ENCODE peak calls at places on chromosomes 5 and 9, in nine cellular contexts. One of them, this sample, is unnamed.

GRCh38 chr5:132067451-132067850 is 6.1 kb upstream of the CSF2 start:
- DNase-seq in upper lobe of right lung: no peak
- DNase-seq in body of pancreas: no peak
- DNase-seq in breast epithelium: no peak
- DNase-seq in AG10803: no peak
- DNase-seq in AG09309: no peak
- DNase-seq in heart left ventricle: no peak
- DNase-seq in transverse colon: no peak
- DNase-seq in choroid plexus epithelial cell: no peak
- DNase-seq in this sample: no peak

GRCh38 chr5:76960004-76960625 is 7.3 kb downstream of the CRHBP start:
- DNase-seq in upper lobe of right lung: no peak
- DNase-seq in body of pancreas: no peak
- DNase-seq in breast epithelium: no peak
- DNase-seq in AG10803: no peak
- DNase-seq in AG09309: no peak
- DNase-seq in heart left ventricle: no peak
- DNase-seq in transverse colon: no peak
- DNase-seq in choroid plexus epithelial cell: peak
- DNase-seq in this sample: no peak

GRCh38 chr9:106019017-106019692 is 324.8 kb downstream of the TMEM38B start:
- DNase-seq in upper lobe of right lung: no peak
- DNase-seq in body of pancreas: no peak
- DNase-seq in breast epithelium: no peak
- DNase-seq in AG10803: no peak
- DNase-seq in AG09309: no peak
- DNase-seq in heart left ventricle: peak
- DNase-seq in transverse colon: no peak
- DNase-seq in choroid plexus epithelial cell: no peak
- DNase-seq in this sample: no peak

GRCh38 chr5:150624334-150625163 is 15.9 kb upstream of the SYNPO start:
- DNase-seq in upper lobe of right lung: no peak
- DNase-seq in body of pancreas: peak
- DNase-seq in breast epithelium: no peak
- DNase-seq in AG10803: no peak
- DNase-seq in AG09309: no peak
- DNase-seq in heart left ventricle: peak
- DNase-seq in transverse colon: peak
- DNase-seq in choroid plexus epithelial cell: no peak
- DNase-seq in this sample: no peak

GRCh38 chr9:35828716-35829083 is at the start of gene FAM221B:
- DNase-seq in upper lobe of right lung: no peak
- DNase-seq in body of pancreas: peak
- DNase-seq in breast epithelium: peak
- DNase-seq in AG10803: no peak
- DNase-seq in AG09309: no peak
- DNase-seq in heart left ventricle: peak
- DNase-seq in transverse colon: peak
- DNase-seq in choroid plexus epithelial cell: no peak
- DNase-seq in this sample: no peak

GRCh38 chr5:62257018-62257367 is 49.0 kb upstream of the KIF2A start:
- DNase-seq in upper lobe of right lung: no peak
- DNase-seq in body of pancreas: no peak
- DNase-seq in breast epithelium: no peak
- DNase-seq in AG10803: no peak
- DNase-seq in AG09309: no peak
- DNase-seq in heart left ventricle: no peak
- DNase-seq in transverse colon: no peak
- DNase-seq in choroid plexus epithelial cell: no peak
- DNase-seq in this sample: no peak

GRCh38 chr5:118249386-118249785 is 739.0 kb downstream of the DTWD2 start:
- DNase-seq in upper lobe of right lung: no peak
- DNase-seq in body of pancreas: no peak
- DNase-seq in breast epithelium: no peak
- DNase-seq in AG10803: no peak
- DNase-seq in AG09309: no peak
- DNase-seq in heart left ventricle: no peak
- DNase-seq in transverse colon: no peak
- DNase-seq in choroid plexus epithelial cell: no peak
- DNase-seq in this sample: no peak

GRCh38 chr9:98406469-98406868 is 151.0 kb upstream of the TBC1D2 start:
- DNase-seq in upper lobe of right lung: peak
- DNase-seq in body of pancreas: no peak
- DNase-seq in breast epithelium: no peak
- DNase-seq in AG10803: no peak
- DNase-seq in AG09309: no peak
- DNase-seq in heart left ventricle: no peak
- DNase-seq in transverse colon: no peak
- DNase-seq in choroid plexus epithelial cell: no peak
- DNase-seq in this sample: no peak

GRCh38 chr5:119397518-119398380 is 41.9 kb downstream of the TNFAIP8 start:
- DNase-seq in upper lobe of right lung: no peak
- DNase-seq in body of pancreas: no peak
- DNase-seq in breast epithelium: no peak
- DNase-seq in AG10803: peak
- DNase-seq in AG09309: peak
- DNase-seq in heart left ventricle: no peak
- DNase-seq in transverse colon: no peak
- DNase-seq in choroid plexus epithelial cell: peak
- DNase-seq in this sample: no peak

GRCh38 chr5:38672059-38672791 is 115.8 kb upstream of the LIFR start:
- DNase-seq in upper lobe of right lung: no peak
- DNase-seq in body of pancreas: no peak
- DNase-seq in breast epithelium: no peak
- DNase-seq in AG10803: peak
- DNase-seq in AG09309: no peak
- DNase-seq in heart left ventricle: no peak
- DNase-seq in transverse colon: no peak
- DNase-seq in choroid plexus epithelial cell: peak
- DNase-seq in this sample: no peak

GRCh38 chr9:79184821-79185220 is 386.9 kb upstream of the TLE4 start:
- DNase-seq in upper lobe of right lung: no peak
- DNase-seq in body of pancreas: no peak
- DNase-seq in breast epithelium: no peak
- DNase-seq in AG10803: peak
- DNase-seq in AG09309: no peak
- DNase-seq in heart left ventricle: no peak
- DNase-seq in transverse colon: no peak
- DNase-seq in choroid plexus epithelial cell: no peak
- DNase-seq in this sample: no peak

GRCh38 chr5:154369682-154370081 is 76.1 kb upstream of the SAP30L start:
- DNase-seq in upper lobe of right lung: no peak
- DNase-seq in body of pancreas: no peak
- DNase-seq in breast epithelium: no peak
- DNase-seq in AG10803: peak
- DNase-seq in AG09309: no peak
- DNase-seq in heart left ventricle: no peak
- DNase-seq in transverse colon: no peak
- DNase-seq in choroid plexus epithelial cell: peak
- DNase-seq in this sample: no peak

GRCh38 chr5:37855438-37855837 is 15.6 kb upstream of the GDNF start:
- DNase-seq in upper lobe of right lung: no peak
- DNase-seq in body of pancreas: no peak
- DNase-seq in breast epithelium: no peak
- DNase-seq in AG10803: no peak
- DNase-seq in AG09309: no peak
- DNase-seq in heart left ventricle: no peak
- DNase-seq in transverse colon: no peak
- DNase-seq in choroid plexus epithelial cell: no peak
- DNase-seq in this sample: no peak

GRCh38 chr9:28206280-28206679 is 633.0 kb upstream of the C9orf72 start:
- DNase-seq in upper lobe of right lung: no peak
- DNase-seq in body of pancreas: no peak
- DNase-seq in breast epithelium: no peak
- DNase-seq in AG10803: no peak
- DNase-seq in AG09309: no peak
- DNase-seq in heart left ventricle: no peak
- DNase-seq in transverse colon: no peak
- DNase-seq in choroid plexus epithelial cell: no peak
- DNase-seq in this sample: no peak
- TF ChIP-seq CTCF in upper lobe of right lung: no peak
- TF ChIP-seq CTCF in body of pancreas: no peak
- TF ChIP-seq CTCF in breast epithelium: no peak
- TF ChIP-seq CTCF in AG10803: no peak
- TF ChIP-seq CTCF in AG09309: no peak
- TF ChIP-seq CTCF in heart left ventricle: no peak
- TF ChIP-seq CTCF in transverse colon: no peak
- TF ChIP-seq CTCF in choroid plexus epithelial cell: no peak
- TF ChIP-seq CTCF in this sample: no peak

DNA sequence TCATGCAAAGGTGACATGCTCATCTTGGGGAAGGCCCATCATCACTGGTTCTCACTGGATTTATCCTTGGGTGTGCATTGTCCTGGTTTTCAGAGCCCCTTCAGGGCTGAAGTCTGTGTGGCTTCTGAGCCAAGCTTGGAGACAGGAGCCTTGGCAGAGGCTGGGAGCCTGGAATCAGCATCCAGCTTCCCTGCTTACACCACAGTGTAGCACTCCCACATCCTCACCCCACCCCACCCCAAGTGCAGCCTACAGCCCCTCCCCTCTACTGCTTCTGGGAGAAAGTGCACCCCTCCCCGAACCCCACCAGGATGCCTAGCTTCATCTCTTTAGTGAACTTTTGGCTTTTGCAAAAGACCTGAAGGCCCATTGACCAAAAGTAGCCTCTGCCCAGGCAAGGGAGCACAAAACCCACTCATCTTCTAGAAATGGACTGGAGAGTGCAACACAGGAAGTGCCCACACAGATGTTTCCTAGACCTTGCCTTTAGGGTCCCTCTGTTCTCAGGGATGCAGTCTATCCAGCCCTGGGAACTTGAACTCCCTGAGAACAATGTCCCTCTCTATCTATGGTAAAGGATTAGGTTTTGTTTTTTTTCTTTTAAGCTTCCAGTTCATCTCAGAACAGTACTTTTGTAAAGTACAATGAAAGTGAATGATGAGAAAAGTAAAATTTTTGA is 189.7 kb downstream of the PALM2AKAP2 start:
- DNase-seq in upper lobe of right lung: no peak
- DNase-seq in body of pancreas: no peak
- DNase-seq in breast epithelium: no peak
- DNase-seq in AG10803: no peak
- DNase-seq in AG09309: no peak
- DNase-seq in heart left ventricle: peak
- DNase-seq in transverse colon: no peak
- DNase-seq in choroid plexus epithelial cell: peak
- DNase-seq in this sample: no peak
- H3K4me3 ChIP-seq in upper lobe of right lung: no peak
- H3K4me3 ChIP-seq in body of pancreas: no peak
- H3K4me3 ChIP-seq in breast epithelium: no peak
- H3K4me3 ChIP-seq in AG10803: no peak
- H3K4me3 ChIP-seq in AG09309: no peak
- H3K4me3 ChIP-seq in heart left ventricle: no peak
- H3K4me3 ChIP-seq in transverse colon: no peak
- H3K4me3 ChIP-seq in choroid plexus epithelial cell: no peak
- H3K4me3 ChIP-seq in this sample: no peak

GRCh38 chr5:28648108-28648507 is 1609.7 kb upstream of the CDH9 start:
- DNase-seq in upper lobe of right lung: no peak
- DNase-seq in body of pancreas: no peak
- DNase-seq in breast epithelium: no peak
- DNase-seq in AG10803: no peak
- DNase-seq in AG09309: no peak
- DNase-seq in heart left ventricle: no peak
- DNase-seq in transverse colon: no peak
- DNase-seq in choroid plexus epithelial cell: peak
- DNase-seq in this sample: no peak
- TF ChIP-seq CTCF in upper lobe of right lung: no peak
- TF ChIP-seq CTCF in body of pancreas: no peak
- TF ChIP-seq CTCF in breast epithelium: no peak
- TF ChIP-seq CTCF in AG10803: no peak
- TF ChIP-seq CTCF in AG09309: no peak
- TF ChIP-seq CTCF in heart left ventricle: no peak
- TF ChIP-seq CTCF in transverse colon: no peak
- TF ChIP-seq CTCF in choroid plexus epithelial cell: peak
- TF ChIP-seq CTCF in this sample: peak

GRCh38 chr5:1634337-1634661 is 110.5 kb upstream of the LPCAT1 start:
- DNase-seq in upper lobe of right lung: no peak
- DNase-seq in body of pancreas: no peak
- DNase-seq in breast epithelium: no peak
- DNase-seq in AG10803: no peak
- DNase-seq in AG09309: no peak
- DNase-seq in heart left ventricle: no peak
- DNase-seq in transverse colon: no peak
- DNase-seq in choroid plexus epithelial cell: no peak
- DNase-seq in this sample: no peak
- H3K4me3 ChIP-seq in upper lobe of right lung: peak
- H3K4me3 ChIP-seq in body of pancreas: peak
- H3K4me3 ChIP-seq in breast epithelium: peak
- H3K4me3 ChIP-seq in AG10803: peak
- H3K4me3 ChIP-seq in AG09309: peak
- H3K4me3 ChIP-seq in heart left ventricle: peak
- H3K4me3 ChIP-seq in transverse colon: peak
- H3K4me3 ChIP-seq in choroid plexus epithelial cell: peak
- H3K4me3 ChIP-seq in this sample: peak

GRCh38 chr9:94603259-94603776 is 9.7 kb upstream of the FBP2 start:
- DNase-seq in upper lobe of right lung: peak
- DNase-seq in body of pancreas: peak
- DNase-seq in breast epithelium: peak
- DNase-seq in AG10803: peak
- DNase-seq in AG09309: peak
- DNase-seq in heart left ventricle: peak
- DNase-seq in transverse colon: peak
- DNase-seq in choroid plexus epithelial cell: peak
- DNase-seq in this sample: no peak
- TF ChIP-seq CTCF in upper lobe of right lung: peak
- TF ChIP-seq CTCF in body of pancreas: peak
- TF ChIP-seq CTCF in breast epithelium: peak
- TF ChIP-seq CTCF in AG10803: peak
- TF ChIP-seq CTCF in AG09309: peak
- TF ChIP-seq CTCF in heart left ventricle: peak
- TF ChIP-seq CTCF in transverse colon: peak
- TF ChIP-seq CTCF in choroid plexus epithelial cell: peak
- TF ChIP-seq CTCF in this sample: peak